ENCODE peak calls at places on chromosomes 6 and 20, in eight cellular contexts. R is lower lobe of right lung, B is endodermal cell, J is colonic mucosa, F is uterus, O is cardiac muscle cell, H is gastrocnemius medialis, Q is heart right ventricle. E is an unnamed sample.

GRCh38 chr6:72286911-72287311 is 335.0 kb upstream of the KCNQ5 start:
- DNase-seq in O (no peak), R (no peak), H (no peak), Q (no peak), F (no peak), B (no peak), J (no peak), E (no peak)

GRCh38 chr6:151647871-151648639 is 154.2 kb downstream of the CCDC170 start:
- DNase-seq in O (peak; percentile 46), B (peak; percentile 96), R (no peak), H (no peak), J (no peak), F (no peak), Q (no peak), E (no peak)

GRCh38 chr6:149990672-149991402 is 27.1 kb downstream of the ULBP1 start:
- DNase-seq in J (no peak), R (no peak), H (no peak), O (peak; percentile 37), F (no peak), Q (no peak), B (peak; percentile 82), E (no peak)

GRCh38 chr20:24441600-24441999 is 27.8 kb upstream of the SYNDIG1 start:
- DNase-seq in O (no peak), R (no peak), B (no peak), J (no peak), Q (no peak), F (no peak), H (no peak), E (no peak)

GRCh38 chr20:13301596-13301995 is 80.5 kb downstream of the ISM1 start:
- DNase-seq in F (no peak), O (no peak), J (no peak), H (no peak), R (no peak), B (no peak), Q (no peak), E (no peak)

GRCh38 chr6:104606361-104606760 is 253.4 kb downstream of the HACE1 start:
- DNase-seq in F (no peak), R (no peak), H (no peak), J (no peak), Q (no peak), B (peak; percentile 84), O (no peak), E (no peak)

GRCh38 chr6:4889701-4890100 is 113.5 kb downstream of the CDYL start:
- DNase-seq in H (no peak), F (no peak), B (no peak), R (no peak), J (no peak), O (no peak), Q (no peak), E (no peak)

GRCh38 chr20:54221383-54221782 is 13.5 kb downstream of the PFDN4 start:
- DNase-seq in J (no peak), Q (no peak), B (no peak), O (no peak), F (no peak), H (no peak), R (no peak), E (no peak)

GRCh38 chr6:117906905-117907599 is at the start of gene SLC35F1:
- DNase-seq in Q (peak; percentile 16), F (peak; percentile 41), B (peak; percentile 94), H (no peak), R (peak; percentile 50), O (peak; percentile 81), J (no peak), E (no peak)
- TF ChIP-seq CTCF in Q (peak; percentile 13), F (peak; percentile 41), B (peak; percentile 75), H (no peak), R (no peak), O (peak; percentile 37), J (no peak), E (peak; percentile 40)

GRCh38 chr20:37356961-37357371 is 11.0 kb downstream of the SRC start:
- DNase-seq in Q (no peak), R (no peak), B (peak; percentile 43), H (no peak), J (no peak), F (no peak), O (no peak), E (no peak)

GRCh38 chr20:37359836-37360235 is 13.9 kb downstream of the SRC start:
- DNase-seq in H (no peak), F (no peak), R (no peak), Q (no peak), B (peak; percentile 2), J (no peak), O (no peak), E (no peak)

GRCh38 chr20:37357481-37358365 is 11.8 kb downstream of the SRC start:
- DNase-seq in Q (no peak), H (no peak), R (no peak), O (no peak), F (no peak), J (no peak), B (peak; percentile 35), E (no peak)

GRCh38 chr20:37359331-37359730 is 13.4 kb downstream of the SRC start:
- DNase-seq in O (no peak), J (no peak), R (no peak), F (no peak), B (peak; percentile 35), H (no peak), Q (no peak), E (no peak)

DNA sequence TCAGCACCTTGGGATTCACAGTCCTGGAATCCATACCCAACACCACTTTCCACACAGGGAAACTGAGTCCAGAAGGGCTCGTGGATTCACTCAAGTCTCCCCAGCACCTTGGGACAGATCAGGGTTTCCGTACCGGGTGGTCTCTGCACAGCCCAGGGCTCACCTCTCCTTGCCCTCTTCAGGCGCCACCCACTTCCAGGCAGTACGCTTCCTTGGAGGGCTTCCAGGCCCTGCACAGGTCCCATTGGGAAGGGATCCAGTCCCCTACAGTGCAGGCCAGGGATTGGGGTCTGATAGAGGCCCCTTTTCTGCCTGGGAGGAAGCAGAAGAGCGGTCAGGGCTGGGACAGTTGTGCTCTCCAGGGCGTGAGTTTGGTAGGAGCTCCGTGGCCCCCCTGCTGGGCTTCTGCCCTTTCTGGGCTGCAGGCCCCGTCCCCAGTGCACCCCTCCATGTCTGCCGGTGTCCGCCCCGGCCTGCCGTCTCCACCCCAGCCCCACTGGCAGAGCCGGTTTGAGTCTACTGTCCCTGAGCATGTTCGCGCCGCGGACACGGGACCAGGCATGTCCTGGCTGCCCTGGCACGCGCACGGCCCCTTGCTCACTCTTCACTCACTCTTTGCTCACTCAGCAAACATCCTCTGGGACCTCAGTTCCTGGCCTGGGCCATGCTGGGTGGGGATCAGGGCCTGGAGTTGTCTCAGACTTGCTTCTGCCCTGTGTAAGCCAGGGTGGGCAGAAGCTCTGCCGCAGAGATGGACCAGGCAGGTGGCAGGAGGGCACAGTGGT is 12.6 kb downstream of the SRC start:
- DNase-seq in B (peak; percentile 50), H (no peak), F (no peak), R (no peak), Q (no peak), O (no peak), J (no peak), E (no peak)
- H3K4me3 ChIP-seq in B (no peak overlapping the region), H (no peak overlapping the region), F (no peak overlapping the region), R (no peak overlapping the region), Q (no peak overlapping the region), O (no peak overlapping the region), J (no peak overlapping the region), E (no peak overlapping the region)

GRCh38 chr20:23100021-23100753 is 14.1 kb upstream of the CD93 start:
- DNase-seq in R (no peak), H (no peak), B (no peak), F (no peak), O (no peak), Q (no peak), J (no peak), E (peak; percentile 64)
- TF ChIP-seq CTCF in R (no peak), H (no peak), B (no peak), F (no peak), O (no peak), Q (no peak), J (no peak), E (no peak)

DNA sequence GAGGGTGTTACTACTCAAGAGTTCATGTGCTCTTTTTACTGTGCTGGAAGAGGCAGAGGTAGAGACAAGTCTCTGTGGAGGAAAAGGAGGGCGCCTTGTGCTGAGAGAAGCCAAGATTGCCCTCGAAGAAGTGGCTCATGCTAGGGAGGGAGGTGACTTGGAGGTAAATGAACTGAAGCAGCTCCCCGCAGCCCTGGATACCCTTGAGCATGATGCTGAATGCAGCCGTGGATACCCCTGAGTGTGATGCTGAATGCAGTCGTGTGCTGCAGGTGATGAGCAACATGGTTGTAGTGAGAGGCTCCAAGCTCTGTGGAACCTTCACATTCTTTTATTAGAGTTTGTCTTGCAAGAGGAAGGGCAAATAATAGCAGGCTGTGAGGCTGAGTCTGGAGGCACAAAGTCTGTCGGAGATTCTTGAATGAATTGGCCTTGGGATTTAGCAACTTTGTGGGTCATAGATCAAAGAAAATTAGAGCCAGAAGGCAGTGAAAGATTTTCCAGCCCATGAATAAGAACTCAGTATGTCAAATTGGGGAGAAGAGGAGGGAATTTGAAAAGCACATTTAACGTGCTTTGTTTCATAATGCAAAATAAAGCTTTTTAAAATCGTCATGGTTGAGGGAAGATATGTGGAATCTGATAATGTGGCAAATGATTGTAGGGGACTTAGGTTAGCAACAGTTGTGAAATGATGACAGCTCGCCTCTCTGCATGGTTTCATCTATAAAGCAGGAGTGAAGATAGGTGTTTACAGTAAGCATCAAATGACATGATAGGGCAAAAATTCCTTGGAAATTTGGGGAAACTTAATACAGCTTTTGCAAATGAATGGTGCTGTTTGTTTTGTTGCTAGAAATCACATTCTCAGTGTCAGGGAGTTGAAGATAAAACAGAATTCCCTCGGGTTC is 120.2 kb upstream of the TIAM2 start:
- DNase-seq in Q (no peak), O (no peak), R (no peak), B (peak; percentile 62), H (no peak), J (no peak), F (no peak), E (no peak)
- H3K4me3 ChIP-seq in Q (no peak overlapping the region), O (no peak overlapping the region), R (no peak overlapping the region), B (no peak overlapping the region), H (no peak overlapping the region), J (no peak overlapping the region), F (no peak overlapping the region), E (no peak overlapping the region)

GRCh38 chr20:49345538-49345937 is 67.7 kb upstream of the ZNFX1 start:
- DNase-seq in J (no peak), B (no peak), O (no peak), F (peak; percentile 57), R (no peak), H (no peak), Q (no peak), E (no peak)

GRCh38 chr20:49348563-49348962 is 70.7 kb upstream of the ZNFX1 start:
- DNase-seq in J (no peak), O (no peak), Q (no peak), B (no peak), R (no peak), H (no peak), F (no peak), E (no peak)

GRCh38 chr20:49344975-49345374 is 67.1 kb upstream of the ZNFX1 start:
- DNase-seq in F (peak; percentile 76), B (no peak), J (peak; percentile 21), O (no peak), H (peak; percentile 53), Q (peak; percentile 53), R (no peak), E (no peak)

GRCh38 chr20:49347156-49347555 is 69.3 kb upstream of the ZNFX1 start:
- DNase-seq in J (no peak), Q (no peak), H (no peak), R (no peak), B (no peak), O (no peak), F (no peak), E (no peak)

DNA sequence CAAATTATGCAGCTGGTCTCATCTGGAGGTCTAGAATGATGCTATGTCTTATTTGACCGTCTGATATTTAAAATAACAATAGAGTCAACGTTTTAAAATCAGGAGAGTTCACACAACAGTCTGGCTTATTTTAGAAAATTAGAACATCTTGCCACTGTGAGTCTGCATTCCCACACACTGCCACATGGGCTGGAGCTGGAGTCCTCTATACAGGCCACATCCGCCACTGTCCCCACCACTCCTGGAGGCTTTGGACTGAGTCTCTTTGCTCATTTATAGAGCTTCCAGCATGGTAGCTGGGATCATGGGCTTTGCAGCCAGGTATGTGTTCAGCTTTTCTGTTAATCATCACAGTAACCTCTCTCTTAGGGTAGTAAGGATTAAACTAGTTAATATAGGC is 68.8 kb upstream of the ZNFX1 start:
- DNase-seq in B (no peak), H (no peak), J (no peak), O (no peak), F (no peak), Q (no peak), R (no peak), E (no peak)
- TF ChIP-seq CTCF in B (peak; percentile 46), H (no peak), J (no peak), O (no peak), F (no peak), Q (no peak), R (no peak), E (no peak)

E was measured in LNCaP clone FGC.